ENCODE peak calls at places on chromosomes 6 and 20, in ten cellular contexts. Q, L, I, U, Z, K, Y, V, D and A are unnamed samples.

GRCh38 chr6:168107191-168107940 is 28.4 kb upstream of the FRMD1 start:
- DNase-seq in Q (no peak), L (no peak), I (no peak), U (no peak), Z (no peak), K (no peak), Y (no peak), V (no peak), D (no peak), A (no peak)

GRCh38 chr6:137846772-137847313 is 20.2 kb upstream of the TNFAIP3 start:
- DNase-seq in Q (peak), L (no peak), I (no peak), U (no peak), Z (no peak), K (no peak), Y (no peak), V (no peak), D (no peak), A (no peak)

GRCh38 chr6:9428416-9429172 is 986.3 kb downstream of the TFAP2A start:
- DNase-seq in Q (no peak), L (no peak), I (no peak), U (no peak), Z (no peak), K (no peak), Y (no peak), V (peak), D (no peak), A (no peak)

GRCh38 chr6:96542702-96543101 is 20.2 kb upstream of the FHL5 start:
- DNase-seq in Q (no peak), L (no peak), I (peak), U (no peak), Z (no peak), K (no peak), Y (no peak), V (no peak), D (no peak), A (no peak)

GRCh38 chr20:2729251-2729713 is 36.7 kb downstream of the EBF4 start:
- DNase-seq in Q (no peak), L (peak), I (no peak), U (no peak), Z (peak), K (no peak), Y (no peak), V (no peak), D (no peak), A (no peak)

GRCh38 chr6:121666809-121667208 is 231.4 kb downstream of the GJA1 start:
- DNase-seq in Q (no peak), L (no peak), I (no peak), U (no peak), Z (no peak), K (no peak), Y (no peak), V (peak), D (no peak), A (peak)

GRCh38 chr6:163442336-163442735 is 27.8 kb downstream of the QKI start:
- DNase-seq in Q (no peak), L (no peak), I (no peak), U (no peak), Z (no peak), K (no peak), Y (no peak), V (no peak), D (no peak), A (no peak)

GRCh38 chr6:81697564-81697963 is 54.9 kb downstream of the TENT5A start:
- DNase-seq in Q (no peak), L (no peak), I (no peak), U (no peak), Z (no peak), K (no peak), Y (no peak), V (peak), D (no peak), A (peak)

GRCh38 chr20:41476013-41476441 is 109.4 kb upstream of the EMILIN3 start:
- DNase-seq in Q (no peak), L (no peak), I (no peak), U (no peak), Z (no peak), K (no peak), Y (peak), V (peak), D (no peak), A (peak)

GRCh38 chr6:25169551-25170335 is 109.4 kb upstream of the CARMIL1 start:
- DNase-seq in Q (no peak), L (no peak), I (no peak), U (no peak), Z (no peak), K (no peak), Y (no peak), V (no peak), D (no peak), A (no peak)

GRCh38 chr6:145044606-145045275 is 690.6 kb downstream of the EPM2A start:
- DNase-seq in Q (no peak), L (no peak), I (no peak), U (no peak), Z (no peak), K (no peak), Y (no peak), V (peak), D (no peak), A (no peak)

GRCh38 chr6:151436814-151437213 is 15.1 kb downstream of the RMND1 start:
- DNase-seq in Q (no peak), L (no peak), I (no peak), U (no peak), Z (no peak), K (no peak), Y (no peak), V (no peak), D (no peak), A (peak)

GRCh38 chr6:8088886-8089285 is 13.5 kb downstream of the EEF1E1 start:
- DNase-seq in Q (no peak), L (no peak), I (no peak), U (no peak), Z (no peak), K (no peak), Y (no peak), V (no peak), D (no peak), A (no peak)

GRCh38 chr6:158047120-158047518 is 65.5 kb downstream of the SYNJ2 start:
- DNase-seq in Q (peak), L (peak), I (no peak), U (no peak), Z (peak), K (peak), Y (no peak), V (no peak), D (peak), A (no peak)

GRCh38 chr6:31401403-31401802 is 2.0 kb upstream of the MICA start:
- DNase-seq in Q (no peak), L (peak), I (no peak), U (no peak), Z (no peak), K (no peak), Y (no peak), V (peak), D (no peak), A (peak)

GRCh38 chr6:18302561-18303439 is 38.5 kb upstream of the DEK start:
- DNase-seq in Q (peak), L (no peak), I (no peak), U (no peak), Z (no peak), K (no peak), Y (no peak), V (no peak), D (no peak), A (no peak)

GRCh38 chr6:134267917-134268361 is 50.0 kb downstream of the SGK1 start:
- DNase-seq in Q (peak), L (no peak), I (no peak), U (no peak), Z (no peak), K (no peak), Y (no peak), V (no peak), D (no peak), A (no peak)

GRCh38 chr6:29917843-29918242 is 24.5 kb upstream of the HLA-A start:
- DNase-seq in Q (no peak), L (no peak), I (no peak), U (no peak), Z (no peak), K (no peak), Y (no peak), V (no peak), D (no peak), A (no peak)

GRCh38 chr6:37210313-37210898 is 40.5 kb downstream of the PIM1 start:
- DNase-seq in Q (peak), L (peak), I (peak), U (peak), Z (peak), K (peak), Y (peak), V (no peak), D (peak), A (peak)

GRCh38 chr6:129929433-129929832 is 68.3 kb upstream of the TMEM244 start:
- DNase-seq in Q (peak), L (no peak), I (no peak), U (no peak), Z (no peak), K (no peak), Y (peak), V (peak), D (no peak), A (peak)

GRCh38 chr20:32536861-32537656 is 48.1 kb downstream of the NOL4L start:
- DNase-seq in Q (peak), L (peak), I (peak), U (peak), Z (peak), K (no peak), Y (no peak), V (no peak), D (peak), A (no peak)

GRCh38 chr6:70180904-70181599 is 121.8 kb downstream of the COL9A1 start:
- DNase-seq in Q (no peak), L (no peak), I (no peak), U (no peak), Z (no peak), K (no peak), Y (no peak), V (no peak), D (no peak), A (no peak)

GRCh38 chr20:13008761-13009681 is at the start of gene SPTLC3:
- DNase-seq in Q (peak), L (no peak), I (no peak), U (no peak), Z (peak), K (no peak), Y (no peak), V (no peak), D (no peak), A (peak)

GRCh38 chr6:40774932-40775331 is 187.8 kb upstream of the LRFN2 start:
- DNase-seq in Q (no peak), L (no peak), I (no peak), U (no peak), Z (no peak), K (no peak), Y (no peak), V (no peak), D (no peak), A (no peak)

GRCh38 chr6:26122402-26122792 is 35.2 kb downstream of the HFE start:
- DNase-seq in Q (no peak), L (no peak), I (no peak), U (no peak), Z (no peak), K (no peak), Y (no peak), V (no peak), D (no peak), A (no peak)

GRCh38 chr20:17806739-17807441 is 107.1 kb downstream of the BANF2 start:
- DNase-seq in Q (peak), L (no peak), I (no peak), U (no peak), Z (no peak), K (no peak), Y (peak), V (peak), D (no peak), A (no peak)

GRCh38 chr20:56418385-56418861 is 6.4 kb downstream of the CASS4 start:
- DNase-seq in Q (no peak), L (no peak), I (no peak), U (no peak), Z (no peak), K (no peak), Y (no peak), V (no peak), D (no peak), A (no peak)

GRCh38 chr6:105204768-105205167 is 25.0 kb upstream of the POPDC3 start:
- DNase-seq in Q (no peak), L (no peak), I (no peak), U (no peak), Z (no peak), K (no peak), Y (no peak), V (no peak), D (no peak), A (no peak)

GRCh38 chr6:163965426-163966348 is 551.2 kb downstream of the QKI start:
- DNase-seq in Q (no peak), L (no peak), I (no peak), U (no peak), Z (no peak), K (no peak), Y (no peak), V (no peak), D (no peak), A (peak)

GRCh38 chr6:14944593-14944992 is 301.3 kb upstream of the JARID2 start:
- DNase-seq in Q (no peak), L (no peak), I (no peak), U (no peak), Z (no peak), K (no peak), Y (no peak), V (no peak), D (no peak), A (no peak)

GRCh38 chr6:28789553-28790083 is 134.2 kb downstream of the TRIM27 start:
- DNase-seq in Q (no peak), L (no peak), I (no peak), U (no peak), Z (no peak), K (peak), Y (peak), V (peak), D (no peak), A (no peak)

GRCh38 chr6:4049246-4049645 is 29.7 kb downstream of the FAM217A start:
- DNase-seq in Q (no peak), L (no peak), I (no peak), U (no peak), Z (no peak), K (no peak), Y (no peak), V (no peak), D (no peak), A (no peak)

GRCh38 chr20:50624351-50625016 is 66.9 kb downstream of the RIPOR3 start:
- DNase-seq in Q (no peak), L (no peak), I (no peak), U (no peak), Z (no peak), K (no peak), Y (no peak), V (no peak), D (no peak), A (no peak)

GRCh38 chr20:728022-728944 is 40.0 kb downstream of the SLC52A3 start:
- DNase-seq in Q (peak), L (no peak), I (no peak), U (no peak), Z (peak), K (peak), Y (peak), V (no peak), D (no peak), A (no peak)

GRCh38 chr20:58706150-58706892 is 13.7 kb downstream of the NPEPL1 start:
- DNase-seq in Q (no peak), L (peak), I (no peak), U (no peak), Z (no peak), K (no peak), Y (no peak), V (no peak), D (no peak), A (no peak)